ENCODE peak calls at places on chromosomes 7 and 10, in ten cellular contexts. G, H, Q, R, S, D, I, M, C and W are unnamed samples.
A peak's percentile ranks its signal among the peaks of the same experiment; 100 is the strongest.

GRCh38 chr7:134120405-134120804 is 6.7 kb upstream of the LRGUK start:
- DNase-seq in G (no peak), H (no peak), Q (no peak), R (no peak), S (no peak), D (no peak), I (no peak), M (no peak), C (no peak), W (no peak)

GRCh38 chr7:25321424-25321823 is 93.1 kb upstream of the NPVF start:
- DNase-seq in G (no peak), H (no peak), Q (no peak), R (no peak), S (no peak), D (no peak), I (no peak), M (no peak), C (no peak), W (no peak)

GRCh38 chr7:3805151-3805550 is 504.1 kb downstream of the SDK1 start:
- DNase-seq in G (no peak), H (no peak), Q (no peak), R (no peak), S (no peak), D (no peak), I (no peak), M (no peak), C (no peak), W (no peak)

GRCh38 chr10:132961864-132962622 is 19.7 kb upstream of the CFAP46 start:
- DNase-seq in G (peak; percentile 79), H (peak; percentile 56), Q (peak; percentile 57), R (no peak), S (peak; percentile 60), D (peak; percentile 40), I (peak; percentile 73), M (peak; percentile 50), C (peak; percentile 68), W (peak; percentile 49)

GRCh38 chr10:17430647-17431355 is 23.6 kb downstream of the ST8SIA6 start:
- DNase-seq in G (peak; percentile 72), H (peak; percentile 75), Q (peak; percentile 73), R (peak; percentile 26), S (peak; percentile 6), D (peak; percentile 48), I (peak; percentile 79), M (peak; percentile 68), C (peak; percentile 58), W (peak; percentile 37)

GRCh38 chr10:82887488-82887887 is 1012.5 kb downstream of the NRG3 start:
- DNase-seq in G (no peak), H (no peak), Q (no peak), R (no peak), S (peak; percentile 27), D (no peak), I (no peak), M (no peak), C (no peak), W (no peak)

GRCh38 chr7:40717242-40717641 is 582.4 kb downstream of the SUGCT start:
- DNase-seq in G (no peak), H (peak; percentile 50), Q (peak; percentile 69), R (no peak), S (peak; percentile 75), D (no peak), I (peak; percentile 67), M (no peak), C (no peak), W (no peak)

GRCh38 chr7:36272211-36272566 is 117.5 kb upstream of the ANLN start:
- DNase-seq in G (no peak), H (no peak), Q (no peak), R (no peak), S (no peak), D (no peak), I (no peak), M (no peak), C (no peak), W (no peak)

GRCh38 chr7:85681241-85681640 is 494.4 kb upstream of the SEMA3D start:
- DNase-seq in G (no peak), H (no peak), Q (no peak), R (no peak), S (no peak), D (no peak), I (no peak), M (no peak), C (no peak), W (no peak)

GRCh38 chr7:33444501-33444900 is 315.1 kb downstream of the BBS9 start:
- DNase-seq in G (no peak), H (no peak), Q (peak; percentile 54), R (no peak), S (no peak), D (no peak), I (no peak), M (no peak), C (no peak), W (no peak)

GRCh38 chr7:155236386-155236785 is 61.3 kb upstream of the INSIG1 start:
- DNase-seq in G (no peak), H (no peak), Q (no peak), R (no peak), S (no peak), D (no peak), I (no peak), M (no peak), C (no peak), W (no peak)

GRCh38 chr10:132245056-132245455 is 58.3 kb downstream of the DPYSL4 start:
- DNase-seq in G (no peak), H (no peak), Q (no peak), R (no peak), S (no peak), D (no peak), I (no peak), M (no peak), C (no peak), W (no peak)

GRCh38 chr7:113394856-113395255 is 276.5 kb upstream of the SMIM30 start:
- DNase-seq in G (no peak), H (no peak), Q (no peak), R (no peak), S (peak; percentile 42), D (no peak), I (no peak), M (no peak), C (no peak), W (no peak)

GRCh38 chr10:49117366-49117905 is 2.1 kb upstream of the VSTM4 start:
- DNase-seq in G (no peak), H (no peak), Q (no peak), R (no peak), S (no peak), D (no peak), I (no peak), M (no peak), C (no peak), W (no peak)

GRCh38 chr7:74482629-74483401 is 29.1 kb downstream of the GTF2IRD1 start:
- DNase-seq in G (no peak), H (no peak), Q (no peak), R (peak; percentile 2), S (no peak), D (no peak), I (no peak), M (no peak), C (no peak), W (no peak)